ENCODE peak calls at places on chromosomes 12 and 14, in five cellular contexts. One of them, this sample, is unnamed.

GRCh38 chr14:105374389-105374788 is 23.9 kb upstream of the TEX22 start:
- DNase-seq in right lobe of liver: no peak
- DNase-seq in mucosa of descending colon: no peak
- DNase-seq in kidney: no peak
- DNase-seq in tibial artery: no peak
- DNase-seq in this sample: no peak

GRCh38 chr12:44063671-44064070 is 227.8 kb downstream of the TMEM117 start:
- DNase-seq in right lobe of liver: no peak
- DNase-seq in tibial artery: no peak
- DNase-seq in kidney: no peak
- DNase-seq in mucosa of descending colon: no peak
- DNase-seq in this sample: no peak

GRCh38 chr12:106022568-106023012 is 116.2 kb downstream of the NUAK1 start:
- DNase-seq in right lobe of liver: no peak
- DNase-seq in kidney: no peak
- DNase-seq in tibial artery: no peak
- DNase-seq in mucosa of descending colon: no peak
- DNase-seq in this sample: no peak

GRCh38 chr12:57175428-57176138 is 28.2 kb upstream of the LRP1-AS start:
- DNase-seq in mucosa of descending colon: peak; percentile 86
- DNase-seq in kidney: peak; percentile 88
- DNase-seq in tibial artery: peak; percentile 93
- DNase-seq in right lobe of liver: peak; percentile 66
- DNase-seq in this sample: no peak

GRCh38 chr12:29519585-29520182 is 22.2 kb upstream of the OVCH1 start:
- DNase-seq in kidney: no peak
- DNase-seq in mucosa of descending colon: peak; percentile 58
- DNase-seq in right lobe of liver: no peak
- DNase-seq in tibial artery: no peak
- DNase-seq in this sample: no peak

GRCh38 chr12:94793191-94793595 is 142.8 kb upstream of the TMCC3 start:
- DNase-seq in kidney: no peak
- DNase-seq in mucosa of descending colon: no peak
- DNase-seq in right lobe of liver: no peak
- DNase-seq in tibial artery: no peak
- DNase-seq in this sample: no peak

GRCh38 chr12:1529862-1530591 is 64.4 kb downstream of the FBXL14 start:
- DNase-seq in right lobe of liver: no peak
- DNase-seq in mucosa of descending colon: no peak
- DNase-seq in tibial artery: peak; percentile 63
- DNase-seq in kidney: no peak
- DNase-seq in this sample: peak; percentile 57

GRCh38 chr12:27924350-27925140 is 48.0 kb downstream of the PTHLH start:
- DNase-seq in right lobe of liver: no peak
- DNase-seq in kidney: no peak
- DNase-seq in tibial artery: no peak
- DNase-seq in mucosa of descending colon: no peak
- DNase-seq in this sample: no peak

GRCh38 chr12:92356405-92356804 is 210.8 kb upstream of the BTG1 start:
- DNase-seq in kidney: no peak
- DNase-seq in tibial artery: no peak
- DNase-seq in mucosa of descending colon: no peak
- DNase-seq in right lobe of liver: no peak
- DNase-seq in this sample: no peak

GRCh38 chr12:50110762-50111416 is 1.1 kb upstream of the COX14 start:
- DNase-seq in mucosa of descending colon: peak; percentile 73
- DNase-seq in right lobe of liver: peak; percentile 82
- DNase-seq in tibial artery: peak; percentile 93
- DNase-seq in kidney: peak; percentile 95
- DNase-seq in this sample: peak; percentile 65

GRCh38 chr14:104856157-104856868 is 8.8 kb upstream of the CEP170B start:
- DNase-seq in right lobe of liver: peak; percentile 28
- DNase-seq in tibial artery: peak; percentile 57
- DNase-seq in mucosa of descending colon: no peak
- DNase-seq in kidney: peak; percentile 69
- DNase-seq in this sample: no peak

GRCh38 chr12:27530157-27530922 is 6.3 kb downstream of the PPFIBP1 start:
- DNase-seq in mucosa of descending colon: no peak
- DNase-seq in kidney: no peak
- DNase-seq in right lobe of liver: no peak
- DNase-seq in tibial artery: no peak
- DNase-seq in this sample: no peak

GRCh38 chr14:95611293-95611880 is 74.8 kb upstream of the TCL1B start:
- DNase-seq in kidney: no peak
- DNase-seq in right lobe of liver: no peak
- DNase-seq in tibial artery: no peak
- DNase-seq in mucosa of descending colon: no peak
- DNase-seq in this sample: no peak

GRCh38 chr12:24222968-24223367 is 273.5 kb upstream of the SOX5 start:
- DNase-seq in tibial artery: no peak
- DNase-seq in right lobe of liver: no peak
- DNase-seq in kidney: no peak
- DNase-seq in mucosa of descending colon: no peak
- DNase-seq in this sample: no peak

GRCh38 chr12:26723379-26724308 is 109.3 kb downstream of the ITPR2 start:
- DNase-seq in kidney: no peak
- DNase-seq in mucosa of descending colon: no peak
- DNase-seq in tibial artery: no peak
- DNase-seq in right lobe of liver: no peak
- DNase-seq in this sample: no peak

GRCh38 chr14:61218765-61219164 is 62.4 kb downstream of the TMEM30B start:
- DNase-seq in right lobe of liver: no peak
- DNase-seq in mucosa of descending colon: no peak
- DNase-seq in kidney: no peak
- DNase-seq in tibial artery: no peak
- DNase-seq in this sample: no peak

GRCh38 chr14:103735439-103735814 is 19.8 kb downstream of the ZFYVE21 start:
- DNase-seq in tibial artery: peak; percentile 73
- DNase-seq in mucosa of descending colon: no peak
- DNase-seq in kidney: peak; percentile 46
- DNase-seq in right lobe of liver: no peak
- DNase-seq in this sample: no peak

GRCh38 chr14:51701956-51702355 is 50.2 kb downstream of the FRMD6 start:
- DNase-seq in mucosa of descending colon: no peak
- DNase-seq in kidney: no peak
- DNase-seq in right lobe of liver: no peak
- DNase-seq in tibial artery: no peak
- DNase-seq in this sample: no peak

GRCh38 chr12:105319691-105320209 is 10.7 kb upstream of the C12orf75 start:
- DNase-seq in kidney: no peak
- DNase-seq in right lobe of liver: no peak
- DNase-seq in mucosa of descending colon: no peak
- DNase-seq in tibial artery: no peak
- DNase-seq in this sample: no peak

GRCh38 chr12:214005-214736 is at the start of gene SLC6A12:
- DNase-seq in right lobe of liver: peak; percentile 50
- DNase-seq in mucosa of descending colon: no peak
- DNase-seq in kidney: peak; percentile 77
- DNase-seq in tibial artery: no peak
- DNase-seq in this sample: no peak
- H3K4me3 ChIP-seq in right lobe of liver: peak within 1 kb of the TSS; percentile 32
- H3K4me3 ChIP-seq in mucosa of descending colon: no peak within 1 kb of the TSS
- H3K4me3 ChIP-seq in kidney: peak within 1 kb of the TSS; percentile 41
- H3K4me3 ChIP-seq in tibial artery: no peak within 1 kb of the TSS
- H3K4me3 ChIP-seq in this sample: no peak within 1 kb of the TSS

GRCh38 chr12:129750426-129750825 is 153.4 kb downstream of the TMEM132D start:
- DNase-seq in kidney: no peak
- DNase-seq in tibial artery: no peak
- DNase-seq in mucosa of descending colon: no peak
- DNase-seq in right lobe of liver: no peak
- DNase-seq in this sample: no peak
- H3K36me3 ChIP-seq in kidney: no peaks in the 10 kb centered on the region
- H3K36me3 ChIP-seq in tibial artery: no peaks in the 10 kb centered on the region
- H3K36me3 ChIP-seq in mucosa of descending colon: no peaks in the 10 kb centered on the region
- H3K36me3 ChIP-seq in right lobe of liver: no peaks in the 10 kb centered on the region
- H3K36me3 ChIP-seq in this sample: no peaks in the 10 kb centered on the region

DNA sequence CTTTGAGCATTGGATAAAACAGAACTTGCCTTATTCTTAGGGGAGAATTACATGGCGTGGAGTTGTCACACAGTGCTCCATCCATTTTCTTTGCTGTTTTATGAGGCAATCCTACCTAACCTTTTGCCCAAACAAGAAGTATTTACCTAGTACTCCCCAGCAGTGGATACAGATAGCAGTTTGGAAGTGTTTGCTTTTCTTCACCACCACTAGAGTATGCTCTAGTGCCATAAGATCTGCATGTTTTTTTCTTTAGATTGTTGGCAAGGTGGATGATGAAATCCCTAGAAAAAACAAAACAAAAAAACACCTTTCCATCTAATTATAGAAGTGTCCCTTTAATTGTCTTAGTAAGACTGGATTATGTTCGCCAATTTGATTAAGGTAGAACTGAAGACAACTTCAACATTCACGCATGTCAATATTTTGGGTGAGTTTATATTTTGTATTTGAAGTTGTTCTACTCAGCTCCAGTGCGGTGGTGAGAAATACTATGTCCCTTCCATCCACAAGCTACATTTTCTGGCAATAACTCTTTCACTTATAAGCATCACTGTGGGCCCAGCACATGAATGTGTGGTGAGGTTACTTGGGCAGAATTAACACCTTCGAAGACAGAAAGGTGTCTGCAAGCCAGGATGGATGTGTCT is 23.6 kb upstream of the TMEM260 start:
- DNase-seq in kidney: no peak
- DNase-seq in tibial artery: no peak
- DNase-seq in right lobe of liver: no peak
- DNase-seq in mucosa of descending colon: no peak
- DNase-seq in this sample: no peak
- TF ChIP-seq CTCF in kidney: peak; percentile 14
- TF ChIP-seq CTCF in tibial artery: no peak
- TF ChIP-seq CTCF in right lobe of liver: peak; percentile 49
- TF ChIP-seq CTCF in mucosa of descending colon: no peak
- TF ChIP-seq CTCF in this sample: peak; percentile 67

GRCh38 chr14:98926151-98926550 is 345.8 kb downstream of the BCL11B start:
- DNase-seq in kidney: no peak
- DNase-seq in right lobe of liver: no peak
- DNase-seq in mucosa of descending colon: no peak
- DNase-seq in tibial artery: no peak
- DNase-seq in this sample: no peak
- H3K4me3 ChIP-seq in kidney: no peak overlapping the region
- H3K4me3 ChIP-seq in right lobe of liver: no peak overlapping the region
- H3K4me3 ChIP-seq in mucosa of descending colon: no peak overlapping the region
- H3K4me3 ChIP-seq in tibial artery: no peak overlapping the region
- H3K4me3 ChIP-seq in this sample: no peak overlapping the region

GRCh38 chr12:124976999-124977398 is 11.9 kb downstream of the DHX37 start:
- DNase-seq in kidney: no peak
- DNase-seq in right lobe of liver: no peak
- DNase-seq in mucosa of descending colon: no peak
- DNase-seq in tibial artery: no peak
- DNase-seq in this sample: no peak
- H3K36me3 ChIP-seq in kidney: peaks cover 21% of the 10 kb centered on the region
- H3K36me3 ChIP-seq in right lobe of liver: no peaks in the 10 kb centered on the region
- H3K36me3 ChIP-seq in mucosa of descending colon: peaks cover 16% of the 10 kb centered on the region
- H3K36me3 ChIP-seq in tibial artery: peaks cover 96% of the 10 kb centered on the region
- H3K36me3 ChIP-seq in this sample: peaks cover 44% of the 10 kb centered on the region

DNA sequence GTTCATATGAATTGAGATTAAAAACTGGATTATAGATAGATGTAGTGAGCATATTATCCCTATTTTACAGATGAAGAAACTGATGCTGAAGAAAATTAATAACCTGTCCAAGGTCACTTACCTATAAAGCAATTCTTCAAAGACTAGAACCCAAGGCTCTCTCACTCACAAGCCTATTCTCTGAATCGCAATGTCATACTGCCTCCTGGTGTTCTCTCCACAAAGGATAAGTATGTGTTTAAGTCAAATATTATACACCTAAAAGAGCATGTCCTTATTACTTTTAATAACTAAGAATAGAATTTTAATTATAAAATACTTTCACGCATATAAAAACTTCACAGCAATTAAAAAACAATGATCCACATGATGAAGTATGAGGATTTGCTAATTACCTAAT is 721.3 kb upstream of the USP15 start:
- DNase-seq in mucosa of descending colon: no peak
- DNase-seq in kidney: no peak
- DNase-seq in tibial artery: no peak
- DNase-seq in right lobe of liver: no peak
- DNase-seq in this sample: no peak
- TF ChIP-seq CTCF in mucosa of descending colon: no peak
- TF ChIP-seq CTCF in kidney: no peak
- TF ChIP-seq CTCF in tibial artery: peak; percentile 5
- TF ChIP-seq CTCF in right lobe of liver: no peak
- TF ChIP-seq CTCF in this sample: no peak

GRCh38 chr12:108107293-108107692 is 21.8 kb upstream of the WSCD2 start:
- DNase-seq in kidney: no peak
- DNase-seq in right lobe of liver: no peak
- DNase-seq in tibial artery: no peak
- DNase-seq in mucosa of descending colon: no peak
- DNase-seq in this sample: no peak
- H3K4me3 ChIP-seq in kidney: no peak overlapping the region
- H3K4me3 ChIP-seq in right lobe of liver: no peak overlapping the region
- H3K4me3 ChIP-seq in tibial artery: no peak overlapping the region
- H3K4me3 ChIP-seq in mucosa of descending colon: no peak overlapping the region
- H3K4me3 ChIP-seq in this sample: no peak overlapping the region

GRCh38 chr12:123250471-123251383 is 17.5 kb downstream of the MTRFR start:
- DNase-seq in right lobe of liver: peak; percentile 47
- DNase-seq in tibial artery: no peak
- DNase-seq in kidney: peak; percentile 93
- DNase-seq in mucosa of descending colon: peak; percentile 95
- DNase-seq in this sample: no peak
- H3K36me3 ChIP-seq in right lobe of liver: no peaks in the 10 kb centered on the region
- H3K36me3 ChIP-seq in tibial artery: peaks cover 33% of the 10 kb centered on the region
- H3K36me3 ChIP-seq in kidney: no peaks in the 10 kb centered on the region
- H3K36me3 ChIP-seq in mucosa of descending colon: no peaks in the 10 kb centered on the region
- H3K36me3 ChIP-seq in this sample: peaks cover 13% of the 10 kb centered on the region

GRCh38 chr14:37340353-37340752 is 142.6 kb downstream of the MIPOL1 start:
- DNase-seq in kidney: no peak
- DNase-seq in tibial artery: no peak
- DNase-seq in right lobe of liver: no peak
- DNase-seq in mucosa of descending colon: no peak
- DNase-seq in this sample: no peak
- TF ChIP-seq CTCF in kidney: no peak
- TF ChIP-seq CTCF in tibial artery: no peak
- TF ChIP-seq CTCF in right lobe of liver: no peak
- TF ChIP-seq CTCF in mucosa of descending colon: no peak
- TF ChIP-seq CTCF in this sample: no peak

GRCh38 chr14:77100961-77101360 is 2.9 kb downstream of the CIPC start:
- DNase-seq in kidney: no peak
- DNase-seq in tibial artery: no peak
- DNase-seq in mucosa of descending colon: no peak
- DNase-seq in right lobe of liver: no peak
- DNase-seq in this sample: no peak
- H3K4me3 ChIP-seq in kidney: no peak overlapping the region
- H3K4me3 ChIP-seq in tibial artery: peak overlapping the region; percentile 1
- H3K4me3 ChIP-seq in mucosa of descending colon: no peak overlapping the region
- H3K4me3 ChIP-seq in right lobe of liver: no peak overlapping the region
- H3K4me3 ChIP-seq in this sample: peak overlapping the region; percentile 14